ENCODE peak calls at places on chromosome 5, in eight cellular contexts. X, A, I, B, N, J, U and O are unnamed samples.

GRCh38 chr5:137648361-137648760 is 87.5 kb downstream of the KLHL3 start:
- DNase-seq in X (no peak), A (no peak), I (no peak), B (no peak), N (no peak), J (no peak), U (no peak), O (no peak)

GRCh38 chr5:119009131-119009530 is 20.8 kb upstream of the DTWD2 start:
- DNase-seq in X (no peak), A (no peak), I (no peak), B (no peak), N (no peak), J (no peak), U (no peak), O (no peak)

GRCh38 chr5:6505779-6506557 is 57.3 kb downstream of the UBE2QL1 start:
- DNase-seq in X (no peak), A (no peak), I (no peak), B (no peak), N (no peak), J (no peak), U (no peak), O (no peak)

GRCh38 chr5:150514708-150515211 is 6.8 kb downstream of the NDST1 start:
- DNase-seq in X (peak; percentile 68), A (no peak), I (peak; percentile 61), B (no peak), N (peak; percentile 25), J (no peak), U (peak; percentile 24), O (no peak)

GRCh38 chr5:166562246-166562645 is 1729.2 kb upstream of the WWC1 start:
- DNase-seq in X (no peak), A (no peak), I (peak; percentile 38), B (no peak), N (no peak), J (no peak), U (no peak), O (no peak)

GRCh38 chr5:163489055-163489744 is 16.2 kb upstream of the MAT2B start:
- DNase-seq in X (no peak), A (no peak), I (no peak), B (no peak), N (no peak), J (no peak), U (no peak), O (no peak)

GRCh38 chr5:530556-530955 is 6.3 kb upstream of the SLC9A3 start:
- DNase-seq in X (no peak), A (no peak), I (no peak), B (peak; percentile 2), N (no peak), J (no peak), U (no peak), O (no peak)

GRCh38 chr5:105033642-105034217 is 1471.1 kb upstream of the NUDT12 start:
- DNase-seq in X (no peak), A (no peak), I (no peak), B (no peak), N (no peak), J (no peak), U (no peak), O (no peak)

GRCh38 chr5:84384604-84385575 is at the start of gene EDIL3:
- DNase-seq in X (no peak), A (peak; percentile 8), I (peak; percentile 30), B (peak; percentile 14), N (no peak), J (no peak), U (peak; percentile 73), O (no peak)

GRCh38 chr5:134138416-134139376 is 24.2 kb downstream of the TCF7 start:
- DNase-seq in X (peak; percentile 64), A (no peak), I (peak; percentile 87), B (no peak), N (no peak), J (peak; percentile 43), U (peak; percentile 53), O (peak; percentile 9)

GRCh38 chr5:88092358-88092757 is 176.3 kb downstream of the TMEM161B start:
- DNase-seq in X (peak; percentile 50), A (no peak), I (no peak), B (no peak), N (no peak), J (no peak), U (no peak), O (no peak)

GRCh38 chr5:76604838-76605237 is 18.4 kb downstream of the F2RL2 start:
- DNase-seq in X (no peak), A (no peak), I (no peak), B (no peak), N (no peak), J (no peak), U (peak; percentile 73), O (no peak)

GRCh38 chr5:103896593-103896992 is 334.0 kb upstream of the NUDT12 start:
- DNase-seq in X (no peak), A (no peak), I (no peak), B (no peak), N (no peak), J (no peak), U (no peak), O (no peak)

GRCh38 chr5:175697846-175698245 is 40.0 kb downstream of the HRH2 start:
- DNase-seq in X (no peak), A (no peak), I (no peak), B (no peak), N (no peak), J (peak; percentile 17), U (no peak), O (no peak)

GRCh38 chr5:142472306-142472951 is 147.6 kb upstream of the SPRY4 start:
- DNase-seq in X (peak; percentile 97), A (no peak), I (peak; percentile 95), B (no peak), N (no peak), J (no peak), U (peak; percentile 86), O (peak; percentile 9)

GRCh38 chr5:15577132-15577531 is 77.2 kb downstream of the FBXL7 start:
- DNase-seq in X (no peak), A (peak; percentile 36), I (no peak), B (no peak), N (no peak), J (no peak), U (no peak), O (no peak)

GRCh38 chr5:132777209-132778069 is at the start of gene SEPTIN8:
- DNase-seq in X (no peak), A (peak; percentile 50), I (peak; percentile 86), B (peak; percentile 69), N (peak; percentile 31), J (no peak), U (no peak), O (no peak)

GRCh38 chr5:160802567-160802966 is 49.4 kb downstream of the ATP10B start:
- DNase-seq in X (no peak), A (no peak), I (no peak), B (no peak), N (no peak), J (no peak), U (no peak), O (no peak)
- TF ChIP-seq CTCF in X (no peak), A (no peak), I (no peak), B (no peak), N (no peak), J (no peak), U (no peak), O (no peak)

DNA sequence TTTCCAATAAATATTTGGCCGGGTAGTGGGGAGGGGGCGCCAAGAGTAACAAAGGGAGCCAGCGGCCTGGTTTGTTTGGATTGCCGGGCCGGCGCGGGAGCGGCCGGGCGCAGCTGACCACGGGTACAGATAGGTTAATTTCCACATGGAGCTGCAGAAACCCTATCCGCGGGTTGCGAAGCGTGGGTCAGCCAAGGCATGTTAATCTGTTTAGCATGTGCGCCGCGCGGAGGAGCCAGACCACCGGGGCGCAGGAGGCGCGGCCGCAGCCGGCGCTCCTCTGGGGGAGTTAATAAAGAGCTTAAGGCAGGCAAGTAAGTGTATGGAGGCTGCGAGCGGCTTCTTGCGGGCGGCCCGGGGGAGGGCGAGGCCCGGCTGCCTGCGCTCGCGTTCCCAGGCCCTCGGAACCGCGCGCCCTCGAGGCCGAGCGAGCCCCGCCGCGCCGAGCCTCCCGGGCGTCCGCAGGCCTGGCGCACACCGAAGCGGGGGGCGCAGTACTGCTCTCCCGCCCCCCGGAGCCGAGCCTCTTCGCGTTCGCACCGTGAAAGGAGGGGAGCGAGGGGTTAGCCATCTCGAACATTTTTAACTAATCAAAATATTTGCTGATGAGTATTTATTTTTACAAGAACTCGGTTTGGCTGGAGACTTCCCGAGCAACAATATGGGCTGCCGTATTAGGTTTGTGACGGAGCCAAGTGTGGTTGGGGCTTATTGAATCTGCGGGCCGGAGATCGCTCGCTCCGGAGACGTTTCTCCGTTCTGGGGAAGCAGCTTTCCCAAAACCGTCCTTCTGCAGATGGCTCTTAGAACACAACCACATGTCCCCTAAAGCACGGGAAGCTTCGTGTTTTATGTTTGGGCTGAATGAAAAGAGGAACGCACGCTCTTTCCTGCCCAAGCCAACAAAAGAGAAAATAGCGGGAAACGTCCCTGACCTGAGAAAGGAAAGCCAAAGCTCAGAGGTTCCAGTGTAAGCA is 28.9 kb downstream of the FOXD1 start:
- DNase-seq in X (no peak), A (no peak), I (no peak), B (peak; percentile 59), N (no peak), J (no peak), U (peak; percentile 94), O (no peak)
- TF ChIP-seq CTCF in X (no peak), A (no peak), I (no peak), B (no peak), N (no peak), J (no peak), U (no peak), O (no peak)

DNA sequence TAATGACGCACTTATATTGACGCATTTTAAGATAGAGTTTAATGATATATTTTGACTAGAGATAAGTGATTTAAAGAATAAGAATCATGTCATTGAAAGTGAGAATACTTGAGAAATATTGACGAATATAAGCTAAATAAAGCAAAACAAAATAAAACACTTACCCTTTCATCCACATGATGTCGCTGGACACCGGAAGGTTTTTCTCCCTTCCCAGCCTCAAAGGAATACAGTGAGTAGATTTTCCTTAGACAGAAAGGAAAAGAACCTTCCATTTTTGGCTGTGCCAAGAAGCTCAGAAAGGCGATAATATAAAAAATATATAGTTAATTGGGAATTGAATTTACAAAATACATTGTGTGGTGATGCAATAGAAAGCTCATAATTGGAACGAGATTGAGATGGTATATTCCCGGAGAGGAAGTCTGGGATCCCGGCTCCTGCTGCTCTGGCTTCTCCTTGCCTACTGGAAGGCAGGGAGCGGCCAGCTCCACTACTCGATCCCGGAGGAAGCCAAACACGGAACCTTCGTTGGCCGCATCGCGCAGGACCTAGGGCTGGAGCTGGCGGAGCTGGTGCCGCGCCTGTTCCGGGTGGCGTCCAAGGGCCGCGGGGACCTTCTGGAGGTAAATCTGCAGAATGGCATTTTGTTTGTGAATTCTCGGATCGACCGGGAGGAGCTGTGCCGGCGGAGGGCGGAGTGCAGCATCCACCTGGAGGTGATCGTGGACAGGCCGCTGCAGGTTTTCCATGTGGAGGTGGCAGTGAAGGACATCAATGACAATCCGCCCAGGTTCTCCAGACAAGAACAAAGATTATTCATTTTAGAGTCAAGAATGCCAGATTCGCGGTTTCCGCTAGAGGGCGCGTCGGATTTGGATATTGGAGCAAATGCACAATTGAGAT is at the start of gene PCDHA5:
- DNase-seq in X (no peak), A (no peak), I (no peak), B (no peak), N (peak; percentile 52), J (no peak), U (no peak), O (no peak)
- TF ChIP-seq CTCF in X (no peak), A (peak; percentile 41), I (peak; percentile 70), B (peak; percentile 19), N (peak; percentile 93), J (no peak), U (peak; percentile 47), O (no peak)

DNA sequence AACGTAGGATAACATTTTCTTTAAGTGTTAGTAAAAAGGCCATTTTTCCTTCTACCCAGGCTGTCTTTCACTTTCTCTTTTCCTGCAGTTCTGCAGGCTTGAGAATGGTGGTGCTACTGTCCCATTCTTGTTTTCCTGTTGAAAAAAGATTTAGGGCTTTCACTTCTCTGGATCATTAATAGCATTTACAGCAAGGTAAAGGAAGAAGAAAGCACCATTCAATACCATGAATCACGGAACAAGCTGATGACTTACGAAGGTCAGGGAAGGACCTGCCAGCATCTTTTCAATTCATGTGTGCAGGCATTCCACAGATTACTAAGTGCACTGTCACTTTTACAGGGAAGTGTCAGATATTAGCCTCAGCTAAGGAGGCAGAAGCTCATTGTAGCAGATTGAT is 292.8 kb downstream of the YTHDC2 start:
- DNase-seq in X (no peak), A (no peak), I (no peak), B (no peak), N (no peak), J (no peak), U (peak; percentile 28), O (no peak)
- TF ChIP-seq CTCF in X (peak; percentile 30), A (no peak), I (no peak), B (no peak), N (peak; percentile 40), J (no peak), U (peak; percentile 51), O (no peak)